ENCODE peak calls at places on chromosomes 6 and 20, in ten cellular contexts. H, G, P, R, Y, F, N, W, E and C are unnamed samples.

GRCh38 chr6:127520061-127520460 is 926 bp upstream of the MTCL3 start:
- DNase-seq in H (no peak), G (no peak), P (no peak), R (no peak), Y (no peak), F (no peak), N (no peak), W (peak; percentile 53), E (no peak), C (no peak)

GRCh38 chr6:74504941-74505340 is 700.9 kb downstream of the COL12A1 start:
- DNase-seq in H (no peak), G (no peak), P (no peak), R (no peak), Y (no peak), F (no peak), N (no peak), W (no peak), E (no peak), C (no peak)

GRCh38 chr20:50613438-50614169 is 77.7 kb downstream of the RIPOR3 start:
- DNase-seq in H (no peak), G (no peak), P (no peak), R (no peak), Y (no peak), F (no peak), N (no peak), W (no peak), E (no peak), C (no peak)

GRCh38 chr6:53244958-53245357 is 96.3 kb upstream of the GCM1 start:
- DNase-seq in H (no peak), G (peak; percentile 93), P (no peak), R (peak; percentile 72), Y (no peak), F (no peak), N (no peak), W (no peak), E (peak; percentile 87), C (peak; percentile 32)

GRCh38 chr6:83442752-83443151 is 11.9 kb upstream of the ME1 start:
- DNase-seq in H (no peak), G (peak; percentile 78), P (no peak), R (no peak), Y (no peak), F (no peak), N (no peak), W (no peak), E (no peak), C (no peak)

GRCh38 chr20:63500151-63500901 is 1.4 kb upstream of the EEF1A2 start:
- DNase-seq in H (no peak), G (no peak), P (no peak), R (no peak), Y (no peak), F (no peak), N (no peak), W (no peak), E (no peak), C (no peak)

GRCh38 chr20:59221881-59222238 is 58.2 kb downstream of the ZNF831 start:
- DNase-seq in H (no peak), G (no peak), P (no peak), R (no peak), Y (no peak), F (no peak), N (no peak), W (no peak), E (no peak), C (no peak)

GRCh38 chr6:154318711-154319110 is 37.9 kb downstream of the IPCEF1 start:
- DNase-seq in H (no peak), G (no peak), P (peak; percentile 19), R (no peak), Y (no peak), F (no peak), N (no peak), W (no peak), E (no peak), C (no peak)

GRCh38 chr20:41573955-41574354 is 44.2 kb downstream of the CHD6 start:
- DNase-seq in H (no peak), G (peak; percentile 24), P (no peak), R (no peak), Y (no peak), F (no peak), N (no peak), W (no peak), E (no peak), C (no peak)

GRCh38 chr20:49821381-49821780 is 8.8 kb downstream of the SLC9A8 start:
- DNase-seq in H (no peak), G (no peak), P (no peak), R (no peak), Y (no peak), F (no peak), N (no peak), W (no peak), E (no peak), C (no peak)

GRCh38 chr6:148677594-148678476 is 69.0 kb upstream of the UST start:
- DNase-seq in H (no peak), G (no peak), P (no peak), R (peak; percentile 82), Y (no peak), F (no peak), N (no peak), W (no peak), E (no peak), C (no peak)

GRCh38 chr6:170209354-170210025 is 81.4 kb downstream of the DLL1 start:
- DNase-seq in H (peak; percentile 72), G (no peak), P (peak; percentile 36), R (no peak), Y (peak; percentile 82), F (no peak), N (no peak), W (no peak), E (peak; percentile 64), C (no peak)

GRCh38 chr6:17032595-17033591 is 69.0 kb upstream of the STMND1 start:
- DNase-seq in H (no peak), G (no peak), P (no peak), R (no peak), Y (peak; percentile 93), F (peak; percentile 70), N (no peak), W (no peak), E (no peak), C (no peak)

GRCh38 chr20:44166008-44166407 is 21.0 kb downstream of the JPH2 start:
- DNase-seq in H (no peak), G (no peak), P (no peak), R (no peak), Y (no peak), F (no peak), N (no peak), W (no peak), E (no peak), C (no peak)

GRCh38 chr6:89941031-89941775 is 46.9 kb downstream of the GJA10 start:
- DNase-seq in H (no peak), G (no peak), P (no peak), R (no peak), Y (no peak), F (peak; percentile 31), N (no peak), W (no peak), E (no peak), C (no peak)
- TF ChIP-seq POLR2AphosphoS5 in H (no peak), G (no peak), P (no peak), R (no peak), Y (peak; percentile 19), F (no peak), N (no peak), W (no peak), E (no peak), C (no peak)

GRCh38 chr6:158648682-158649131 is 1.1 kb upstream of the SYTL3 start:
- DNase-seq in H (peak; percentile 32), G (no peak), P (no peak), R (peak; percentile 83), Y (peak; percentile 87), F (no peak), N (no peak), W (no peak), E (no peak), C (no peak)
- TF ChIP-seq POLR2AphosphoS5 in H (no peak), G (no peak), P (no peak), R (no peak), Y (no peak), F (no peak), N (no peak), W (no peak), E (no peak), C (no peak)

GRCh38 chr6:13907614-13908215 is 17.0 kb upstream of the RNF182 start:
- DNase-seq in H (no peak), G (no peak), P (no peak), R (no peak), Y (no peak), F (no peak), N (no peak), W (no peak), E (no peak), C (no peak)

GRCh38 chr6:13903399-13903798 is 21.4 kb upstream of the RNF182 start:
- DNase-seq in H (no peak), G (no peak), P (no peak), R (no peak), Y (no peak), F (no peak), N (no peak), W (no peak), E (no peak), C (no peak)

GRCh38 chr6:13902922-13903321 is 21.8 kb upstream of the RNF182 start:
- DNase-seq in H (no peak), G (no peak), P (no peak), R (no peak), Y (peak; percentile 42), F (no peak), N (no peak), W (no peak), E (no peak), C (no peak)
- TF ChIP-seq POLR2AphosphoS5 in H (no peak), G (no peak), P (no peak), R (no peak), Y (no peak), F (no peak), N (no peak), W (no peak), E (no peak), C (no peak)

DNA sequence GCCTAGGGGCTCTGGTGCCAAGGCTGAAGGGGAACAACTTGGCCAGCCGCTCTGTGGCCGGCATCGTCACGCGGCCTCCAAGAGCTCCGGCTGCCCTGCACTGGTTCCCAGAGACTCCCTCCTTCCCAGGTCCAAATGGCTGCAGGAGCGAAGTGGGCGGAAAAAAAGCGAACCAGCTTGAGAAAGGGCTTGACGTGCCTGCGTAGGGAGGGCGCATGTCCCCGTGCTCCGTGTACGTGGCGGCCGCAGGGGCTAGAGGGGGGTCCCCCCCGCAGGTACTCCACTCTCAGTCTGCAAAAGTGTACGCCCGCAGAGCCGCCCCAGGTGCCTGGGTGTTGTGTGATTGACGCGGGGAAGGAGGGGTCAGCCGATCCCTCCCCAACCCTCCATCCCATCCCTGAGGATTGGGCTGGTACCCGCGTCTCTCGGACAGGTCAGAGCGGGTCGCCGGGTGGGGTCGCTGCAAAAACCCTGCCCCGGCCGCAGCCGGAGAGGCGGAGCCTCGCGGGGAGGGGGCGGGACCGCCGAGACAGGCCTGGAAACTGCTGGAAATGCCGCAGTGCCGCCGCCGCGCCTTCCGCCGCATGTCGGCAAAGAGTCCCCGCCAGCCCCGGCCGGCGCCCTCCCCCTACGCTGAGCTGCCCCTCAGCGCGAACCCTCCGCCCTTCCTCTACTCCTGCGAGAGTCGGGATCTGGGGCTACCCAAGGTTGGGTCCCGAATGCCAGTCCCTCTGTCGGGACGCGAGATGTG is 814 bp upstream of the HSP90AB1 start:
- DNase-seq in H (no peak), G (peak; percentile 77), P (peak; percentile 93), R (no peak), Y (peak; percentile 96), F (peak; percentile 86), N (peak; percentile 94), W (peak; percentile 96), E (peak; percentile 96), C (no peak)
- TF ChIP-seq POLR2AphosphoS5 in H (peak; percentile 89), G (no peak), P (no peak), R (no peak), Y (peak; percentile 95), F (peak; percentile 6), N (no peak), W (peak; percentile 47), E (no peak), C (no peak)

GRCh38 chr6:63514488-63515173 is 57.6 kb upstream of the LOC128125822 start:
- DNase-seq in H (no peak), G (no peak), P (no peak), R (no peak), Y (no peak), F (no peak), N (no peak), W (no peak), E (no peak), C (no peak)
- TF ChIP-seq POLR2AphosphoS5 in H (no peak), G (no peak), P (no peak), R (no peak), Y (no peak), F (no peak), N (no peak), W (no peak), E (no peak), C (no peak)